ENCODE peak calls at places on chromosomes 2 and 18, in seven cellular contexts. S is CD4-positive, CD25-positive, alpha-beta regulatory T cell; G is psoas muscle; P is adrenal gland; J is thoracic aorta; E is lower lobe of right lung; T is epithelial cell of esophagus. U is an unnamed sample.

GRCh38 chr2:222835142-222835822 is 25.6 kb upstream of the ACSL3 start:
- DNase-seq in S (no peak), G (no peak), P (no peak), J (no peak), E (no peak), T (peak), U (no peak)

GRCh38 chr2:199310654-199311275 is 147.0 kb downstream of the SATB2 start:
- DNase-seq in S (no peak), G (no peak), P (no peak), J (no peak), E (no peak), T (no peak), U (no peak)

GRCh38 chr2:142165790-142166189 is 35.0 kb upstream of the LRP1B start:
- DNase-seq in S (no peak), G (no peak), P (no peak), J (no peak), E (no peak), T (peak), U (no peak)

GRCh38 chr2:27495840-27496356 is 741 bp upstream of the GCKR start:
- DNase-seq in S (no peak), G (no peak), P (no peak), J (no peak), E (no peak), T (no peak), U (no peak)

GRCh38 chr2:154556146-154556545 is 142.3 kb upstream of the KCNJ3 start:
- DNase-seq in S (no peak), G (no peak), P (no peak), J (no peak), E (no peak), T (no peak), U (no peak)

GRCh38 chr2:232628466-232629200 is 4.8 kb upstream of the EFHD1 start:
- DNase-seq in S (no peak), G (peak), P (no peak), J (no peak), E (no peak), T (no peak), U (peak)

GRCh38 chr2:222404126-222404891 is 20.0 kb upstream of the SGPP2 start:
- DNase-seq in S (no peak), G (no peak), P (peak), J (no peak), E (peak), T (no peak), U (no peak)

GRCh38 chr2:11932053-11932512 is 185.7 kb downstream of the LPIN1 start:
- DNase-seq in S (no peak), G (no peak), P (no peak), J (no peak), E (no peak), T (peak), U (no peak)

GRCh38 chr2:237434916-237435315 is 21.0 kb upstream of the COL6A3 start:
- DNase-seq in S (peak), G (no peak), P (no peak), J (no peak), E (no peak), T (no peak), U (no peak)

GRCh38 chr2:56680971-56681631 is 497.3 kb downstream of the CCDC85A start:
- DNase-seq in S (no peak), G (no peak), P (no peak), J (no peak), E (no peak), T (no peak), U (no peak)

GRCh38 chr2:103991591-103991990 is 862.3 kb upstream of the POU3F3 start:
- DNase-seq in S (no peak), G (no peak), P (no peak), J (no peak), E (no peak), T (no peak), U (no peak)

GRCh38 chr2:168541887-168542286 is 85.8 kb downstream of the CERS6 start:
- DNase-seq in S (no peak), G (no peak), P (no peak), J (no peak), E (no peak), T (peak), U (no peak)

GRCh38 chr2:64975232-64975791 is 13.9 kb upstream of the SLC1A4 start:
- DNase-seq in S (no peak), G (peak), P (peak), J (no peak), E (no peak), T (peak), U (peak)

GRCh38 chr18:42614619-42615293 is 500.7 kb downstream of the RIT2 start:
- DNase-seq in S (no peak), G (no peak), P (no peak), J (no peak), E (no peak), T (no peak), U (peak)

GRCh38 chr2:73258913-73259215 is 24.8 kb downstream of the CCT7 start:
- DNase-seq in S (no peak), G (no peak), P (no peak), J (no peak), E (no peak), T (no peak), U (no peak)

GRCh38 chr2:81714817-81715216 is 1410.3 kb upstream of the LRRTM1 start:
- DNase-seq in S (no peak), G (no peak), P (no peak), J (no peak), E (no peak), T (no peak), U (no peak)

GRCh38 chr2:168758970-168759820 is 43.2 kb upstream of the NOSTRIN start:
- DNase-seq in S (peak), G (no peak), P (peak), J (no peak), E (no peak), T (peak), U (no peak)

GRCh38 chr2:132909427-132909826 is 239.4 kb upstream of the LYPD1 start:
- DNase-seq in S (no peak), G (no peak), P (no peak), J (no peak), E (no peak), T (peak), U (no peak)

GRCh38 chr2:195818521-195818920 is 161.5 kb downstream of the SLC39A10 start:
- DNase-seq in S (no peak), G (no peak), P (no peak), J (no peak), E (no peak), T (no peak), U (no peak)

GRCh38 chr18:62450546-62451395 is 72.1 kb upstream of the ZCCHC2 start:
- DNase-seq in S (no peak), G (peak), P (peak), J (peak), E (peak), T (peak), U (peak)

DNA sequence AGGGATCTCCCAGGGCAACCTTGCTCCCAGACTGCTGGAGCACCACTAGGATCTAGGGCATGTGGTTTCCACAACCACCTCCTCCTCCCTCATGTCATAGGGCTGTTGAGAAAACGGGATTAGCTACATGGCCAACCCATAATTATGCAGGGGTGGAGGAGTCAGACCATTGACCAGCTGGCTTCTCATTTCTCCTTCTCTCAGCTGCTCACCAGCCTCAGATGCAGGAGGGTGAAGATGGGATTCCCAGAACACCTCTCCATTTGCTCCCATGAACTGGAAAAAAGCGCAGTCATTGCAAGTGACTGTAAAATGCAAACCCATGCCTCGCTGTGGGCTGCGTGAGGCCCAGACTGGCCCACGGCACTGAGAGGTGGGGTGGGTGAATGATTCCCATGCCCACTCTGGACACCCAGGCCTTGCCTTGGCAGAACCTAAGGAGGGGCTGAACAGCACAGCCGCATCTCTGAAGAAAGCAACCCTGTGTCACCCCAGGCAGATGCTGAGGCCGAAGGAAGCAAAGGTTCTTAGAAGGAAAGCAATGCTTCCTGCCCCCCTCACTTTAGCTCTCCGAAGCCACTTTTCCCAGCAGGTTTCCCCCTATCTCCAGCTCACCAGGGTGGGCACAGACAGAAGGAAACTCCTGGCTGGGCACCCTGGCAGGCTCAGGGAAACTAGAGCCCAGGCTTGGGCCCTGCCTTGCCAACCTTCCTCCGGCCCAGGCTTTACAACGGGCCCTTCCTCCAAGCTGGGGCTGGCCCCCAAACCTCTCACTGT is 69.6 kb upstream of the RTN4 start:
- DNase-seq in S (no peak), G (no peak), P (no peak), J (no peak), E (no peak), T (no peak), U (no peak)
- H3K4me3 ChIP-seq in S (no peak), G (peak), P (no peak), J (no peak), E (no peak), T (no peak), U (no peak)

GRCh38 chr2:61425605-61426155 is 45.2 kb downstream of the USP34 start:
- DNase-seq in S (peak), G (no peak), P (no peak), J (no peak), E (no peak), T (no peak), U (no peak)
- H3K4me3 ChIP-seq in S (peak), G (no peak), P (no peak), J (no peak), E (no peak), T (no peak), U (no peak)

GRCh38 chr2:150136901-150137300 is 350.6 kb downstream of the RND3 start:
- DNase-seq in S (no peak), G (no peak), P (no peak), J (no peak), E (no peak), T (peak), U (no peak)
- H3K4me3 ChIP-seq in S (no peak), G (no peak), P (no peak), J (no peak), E (no peak), T (no peak), U (no peak)

GRCh38 chr2:69547984-69548715 is 95.4 kb downstream of the AAK1 start:
- DNase-seq in S (no peak), G (no peak), P (no peak), J (no peak), E (no peak), T (no peak), U (no peak)
- H3K4me3 ChIP-seq in S (no peak), G (no peak), P (no peak), J (no peak), E (no peak), T (no peak), U (no peak)

DNA sequence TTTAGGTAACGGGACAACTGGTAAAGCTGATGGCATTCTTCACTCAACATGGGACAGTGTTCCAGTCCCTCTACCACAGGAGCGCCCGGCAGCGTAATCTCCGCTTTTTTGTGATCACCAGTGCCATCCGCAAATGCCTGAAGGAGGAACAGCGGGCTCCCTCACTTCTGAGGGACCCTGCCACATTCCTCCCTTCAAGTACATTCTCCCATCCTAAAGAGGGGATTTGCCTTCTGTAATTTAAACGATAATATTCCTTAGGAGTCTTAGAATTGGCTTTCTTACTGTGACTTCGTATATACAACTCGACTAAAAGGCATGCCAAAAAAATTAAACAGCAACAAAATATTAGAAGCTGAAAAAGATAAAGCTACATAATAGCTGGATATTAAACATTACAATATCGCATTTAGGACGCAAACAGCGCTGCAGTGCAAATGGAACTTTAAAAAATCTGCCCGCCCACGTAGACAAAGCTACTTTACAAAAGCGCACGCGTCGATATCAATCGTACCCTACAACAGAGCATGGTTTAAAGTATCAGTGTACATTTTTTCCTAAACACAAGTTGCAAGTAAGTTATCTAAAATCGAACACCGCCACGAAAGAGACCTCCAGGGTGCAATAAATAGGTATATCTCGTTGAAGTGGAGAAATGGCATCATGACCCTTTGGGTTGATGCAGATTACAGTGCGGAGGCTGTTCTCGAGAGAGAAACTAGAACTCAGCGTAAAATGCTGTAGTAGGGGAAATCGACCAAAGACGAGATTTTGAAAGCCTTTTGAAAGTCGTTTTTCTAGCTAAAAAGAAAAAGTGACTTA is 2.3 kb upstream of the VSNL1 start:
- DNase-seq in S (no peak), G (no peak), P (peak), J (no peak), E (peak), T (peak), U (peak)
- H3K4me3 ChIP-seq in S (no peak), G (peak), P (peak), J (peak), E (peak), T (peak), U (peak)